ENCODE peak calls at places on chromosomes 4 and X, in five cellular contexts. U is SJCRH30, N is suprapubic skin, P is colonic mucosa, I is cardiac muscle cell. Z is an unnamed sample.

GRCh38 chr4:15765910-15766703 is 12.0 kb upstream of the CD38 start:
- DNase-seq in U (no peak), N (no peak), I (no peak), P (peak; percentile 27), Z (no peak)

GRCh38 chr4:23788460-23788859 is 101.4 kb downstream of the PPARGC1A start:
- DNase-seq in P (no peak), I (peak; percentile 6), U (no peak), N (no peak), Z (no peak)

GRCh38 chrX:97267376-97267775 is 383.7 kb downstream of the RPA4 start:
- DNase-seq in I (peak; percentile 9), U (no peak), P (no peak), N (no peak), Z (no peak)

GRCh38 chr4:6360385-6360784 is 90.7 kb downstream of the WFS1 start:
- DNase-seq in U (no peak), I (no peak), P (no peak), N (no peak), Z (no peak)

GRCh38 chrX:86137071-86137470 is 11.2 kb upstream of the DACH2 start:
- DNase-seq in I (no peak), P (no peak), U (no peak), N (no peak), Z (no peak)

GRCh38 chr4:170089743-170090666 is at the start of gene AADAT:
- DNase-seq in U (peak; percentile 82), P (peak; percentile 76), I (peak; percentile 82), N (peak; percentile 76), Z (peak; percentile 96)

GRCh38 chr4:100828364-100828763 is 310.5 kb upstream of the EMCN start:
- DNase-seq in N (no peak), I (no peak), P (no peak), U (no peak), Z (no peak)

GRCh38 chr4:55854132-55854531 is 684 bp downstream of the EXOC1 start:
- DNase-seq in N (no peak), U (no peak), P (no peak), I (peak; percentile 4), Z (no peak)

GRCh38 chr4:64829749-64830148 is 420.5 kb upstream of the TECRL start:
- DNase-seq in P (no peak), I (no peak), U (no peak), N (no peak), Z (no peak)

GRCh38 chr4:94497690-94498089 is 45.9 kb downstream of the PDLIM5 start:
- DNase-seq in N (no peak), P (no peak), I (no peak), U (no peak), Z (no peak)

GRCh38 chr4:14906805-14907204 is 95.5 kb upstream of the CPEB2 start:
- DNase-seq in P (no peak), N (no peak), I (no peak), U (no peak), Z (no peak)

GRCh38 chr4:186889876-186890643 is 166.4 kb upstream of the FAT1 start:
- DNase-seq in I (no peak), N (no peak), P (no peak), U (no peak), Z (no peak)

GRCh38 chr4:10088135-10089010 is 28.2 kb downstream of the WDR1 start:
- DNase-seq in I (no peak), P (no peak), U (no peak), N (no peak), Z (no peak)

GRCh38 chrX:18810416-18810815 is 103.0 kb downstream of the PPEF1 start:
- DNase-seq in P (no peak), I (no peak), U (no peak), N (no peak), Z (no peak)

GRCh38 chr4:8643986-8644385 is 51.4 kb downstream of the CPZ start:
- DNase-seq in N (no peak), I (no peak), U (no peak), P (no peak), Z (no peak)

GRCh38 chr4:84848432-84848831 is 118.1 kb downstream of the WDFY3 start:
- DNase-seq in I (no peak), U (no peak), N (no peak), P (no peak), Z (no peak)

GRCh38 chr4:186932631-186933150 is 209.0 kb upstream of the FAT1 start:
- DNase-seq in N (no peak), P (no peak), U (no peak), I (peak; percentile 49), Z (no peak)

GRCh38 chrX:122739770-122740169 is 444.3 kb upstream of the GRIA3 start:
- DNase-seq in U (no peak), I (no peak), P (no peak), N (no peak), Z (no peak)

GRCh38 chr4:8343967-8344331 is 74.4 kb downstream of the HTRA3 start:
- DNase-seq in I (no peak), P (no peak), U (no peak), N (peak; percentile 49), Z (no peak)

DNA sequence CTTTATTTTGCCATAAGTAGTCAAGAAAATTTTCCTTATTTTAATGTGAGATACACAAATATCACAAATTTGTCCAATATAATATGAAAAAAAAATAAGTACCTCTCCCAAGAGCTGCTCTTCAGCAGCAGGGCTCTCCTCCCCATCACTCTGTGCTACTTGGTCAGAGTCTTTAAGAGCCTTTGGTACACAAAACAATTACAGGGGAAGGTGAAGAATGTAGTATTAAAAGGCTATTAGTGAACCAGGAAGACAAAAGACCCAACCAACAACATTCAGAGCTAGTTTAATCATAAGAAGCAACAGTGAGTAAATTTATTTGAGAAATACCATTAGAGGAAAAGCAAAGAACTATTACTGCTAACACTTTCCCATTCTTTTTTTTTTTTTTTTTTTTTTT is 29.4 kb downstream of the SEC31A start:
- DNase-seq in P (no peak), N (no peak), I (no peak), U (no peak), Z (no peak)
- H3K27ac ChIP-seq in P (no peak overlapping the region), N (no peak overlapping the region), I (no peak overlapping the region), U (no peak overlapping the region), Z (no peak overlapping the region)

GRCh38 chr4:27148211-27148895 is 287.7 kb downstream of the STIM2 start:
- DNase-seq in N (no peak), U (no peak), I (no peak), P (no peak), Z (no peak)

GRCh38 chr4:27149541-27150212 is 289.0 kb downstream of the STIM2 start:
- DNase-seq in U (no peak), P (no peak), N (no peak), I (no peak), Z (no peak)

GRCh38 chr4:27141530-27141929 is 280.9 kb downstream of the STIM2 start:
- DNase-seq in P (peak; percentile 28), N (no peak), I (no peak), U (no peak), Z (no peak)

DNA sequence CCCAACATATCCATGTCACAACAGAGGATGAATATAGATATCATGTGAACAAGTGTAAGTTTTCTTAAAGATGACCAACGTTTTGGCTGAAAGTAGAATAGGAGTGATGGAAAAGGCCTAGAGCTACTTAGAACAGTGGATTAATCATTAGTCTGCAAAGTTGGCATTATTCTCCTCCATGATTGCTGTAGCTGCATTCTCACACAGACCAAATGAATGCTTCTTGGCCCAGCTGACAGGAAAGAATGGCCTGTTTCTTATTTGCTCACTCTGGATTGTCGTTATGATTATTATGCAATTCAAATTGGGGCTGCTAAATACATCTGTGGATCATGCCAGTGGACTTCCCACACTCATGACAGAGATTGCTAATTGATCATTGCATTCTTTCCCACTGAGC is 284.9 kb downstream of the STIM2 start:
- DNase-seq in N (no peak), P (no peak), U (no peak), I (no peak), Z (no peak)
- H3K27ac ChIP-seq in N (no peak overlapping the region), P (no peak overlapping the region), U (no peak overlapping the region), I (no peak overlapping the region), Z (no peak overlapping the region)

GRCh38 chrX:40061871-40062524 is 35.8 kb downstream of the BCOR start:
- DNase-seq in I (no peak), N (no peak), U (peak; percentile 80), P (no peak), Z (no peak)
- H3K27ac ChIP-seq in I (peak overlapping the region; percentile 10), N (no peak overlapping the region), U (peak overlapping the region; percentile 57), P (no peak overlapping the region), Z (no peak overlapping the region)

GRCh38 chr4:140047781-140048180 is 106.2 kb downstream of the MAML3 start:
- DNase-seq in U (no peak), P (no peak), I (no peak), N (no peak), Z (no peak)
- H3K27ac ChIP-seq in U (no peak overlapping the region), P (peak overlapping the region; percentile 84), I (peak overlapping the region; percentile 40), N (no peak overlapping the region), Z (no peak overlapping the region)

DNA sequence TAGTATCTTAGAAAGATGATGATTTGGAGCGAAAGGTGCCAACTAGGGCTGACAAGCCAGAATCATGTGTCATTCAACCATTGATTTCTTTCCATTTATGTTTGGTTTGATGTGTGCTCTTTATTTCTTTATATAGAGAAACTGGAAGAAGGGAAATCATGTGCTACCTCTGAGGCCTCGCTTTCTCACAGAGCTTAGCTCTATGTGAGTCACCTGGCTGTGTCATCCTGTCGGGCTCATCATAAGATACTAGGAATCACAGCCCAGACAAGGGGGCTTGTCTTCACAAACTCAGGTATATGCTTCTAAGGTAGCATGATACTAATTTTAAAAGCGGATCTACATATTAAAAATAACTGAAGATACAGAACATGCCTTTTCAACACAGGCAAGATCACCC is 81.7 kb upstream of the GPM6B start:
- DNase-seq in P (no peak), I (no peak), U (no peak), N (no peak), Z (no peak)
- H3K27ac ChIP-seq in P (no peak overlapping the region), I (no peak overlapping the region), U (no peak overlapping the region), N (no peak overlapping the region), Z (no peak overlapping the region)

Z was measured in WERI-Rb-1.